ENCODE peak calls at places on chromosomes 11 and 22, in nine cellular contexts. One of them, this sample, is unnamed.

GRCh38 chr11:38988908-38989307 is 2390.9 kb upstream of the RAG2 start:
- DNase-seq in OCI-LY7: no peak
- DNase-seq in K562: no peak
- DNase-seq in heart right ventricle: no peak
- DNase-seq in dorsolateral prefrontal cortex: no peak
- DNase-seq in colonic mucosa: no peak
- DNase-seq in uterus: no peak
- DNase-seq in choroid plexus epithelial cell: no peak
- DNase-seq in HFF-Myc: no peak
- DNase-seq in this sample: no peak

GRCh38 chr11:45275823-45276222 is 10.3 kb downstream of the SYT13 start:
- DNase-seq in OCI-LY7: no peak
- DNase-seq in K562: no peak
- DNase-seq in heart right ventricle: no peak
- DNase-seq in dorsolateral prefrontal cortex: no peak
- DNase-seq in colonic mucosa: no peak
- DNase-seq in uterus: no peak
- DNase-seq in choroid plexus epithelial cell: no peak
- DNase-seq in HFF-Myc: no peak
- DNase-seq in this sample: no peak

GRCh38 chr22:49229483-49230193 is 598.0 kb downstream of the BRD1 start:
- DNase-seq in OCI-LY7: no peak
- DNase-seq in K562: no peak
- DNase-seq in heart right ventricle: no peak
- DNase-seq in dorsolateral prefrontal cortex: peak
- DNase-seq in colonic mucosa: no peak
- DNase-seq in uterus: no peak
- DNase-seq in choroid plexus epithelial cell: no peak
- DNase-seq in HFF-Myc: no peak
- DNase-seq in this sample: no peak

GRCh38 chr11:45846174-45846675 is 1.1 kb upstream of the CRY2 start:
- DNase-seq in OCI-LY7: no peak
- DNase-seq in K562: peak
- DNase-seq in heart right ventricle: no peak
- DNase-seq in dorsolateral prefrontal cortex: no peak
- DNase-seq in colonic mucosa: no peak
- DNase-seq in uterus: no peak
- DNase-seq in choroid plexus epithelial cell: no peak
- DNase-seq in HFF-Myc: no peak
- DNase-seq in this sample: no peak

GRCh38 chr11:112963368-112963955 is 2.2 kb downstream of the NCAM1 start:
- DNase-seq in OCI-LY7: no peak
- DNase-seq in K562: no peak
- DNase-seq in heart right ventricle: no peak
- DNase-seq in dorsolateral prefrontal cortex: peak
- DNase-seq in colonic mucosa: no peak
- DNase-seq in uterus: no peak
- DNase-seq in choroid plexus epithelial cell: no peak
- DNase-seq in HFF-Myc: no peak
- DNase-seq in this sample: no peak

GRCh38 chr22:46742576-46743221 is 4.6 kb upstream of the CERK start:
- DNase-seq in OCI-LY7: no peak
- DNase-seq in K562: no peak
- DNase-seq in heart right ventricle: no peak
- DNase-seq in dorsolateral prefrontal cortex: no peak
- DNase-seq in colonic mucosa: peak
- DNase-seq in uterus: no peak
- DNase-seq in choroid plexus epithelial cell: no peak
- DNase-seq in HFF-Myc: no peak
- DNase-seq in this sample: no peak

GRCh38 chr11:45852018-45852711 is 4.9 kb downstream of the CRY2 start:
- DNase-seq in OCI-LY7: no peak
- DNase-seq in K562: no peak
- DNase-seq in heart right ventricle: no peak
- DNase-seq in dorsolateral prefrontal cortex: no peak
- DNase-seq in colonic mucosa: no peak
- DNase-seq in uterus: no peak
- DNase-seq in choroid plexus epithelial cell: no peak
- DNase-seq in HFF-Myc: no peak
- DNase-seq in this sample: no peak

GRCh38 chr11:62885137-62885536 is 4.4 kb downstream of the SLC3A2 start:
- DNase-seq in OCI-LY7: no peak
- DNase-seq in K562: no peak
- DNase-seq in heart right ventricle: no peak
- DNase-seq in dorsolateral prefrontal cortex: no peak
- DNase-seq in colonic mucosa: no peak
- DNase-seq in uterus: no peak
- DNase-seq in choroid plexus epithelial cell: no peak
- DNase-seq in HFF-Myc: no peak
- DNase-seq in this sample: no peak

GRCh38 chr11:2777396-2777795 is 77.6 kb upstream of the KCNQ1OT1 start:
- DNase-seq in OCI-LY7: no peak
- DNase-seq in K562: no peak
- DNase-seq in heart right ventricle: no peak
- DNase-seq in dorsolateral prefrontal cortex: peak
- DNase-seq in colonic mucosa: peak
- DNase-seq in uterus: peak
- DNase-seq in choroid plexus epithelial cell: no peak
- DNase-seq in HFF-Myc: no peak
- DNase-seq in this sample: no peak

GRCh38 chr11:2776351-2777061 is 76.7 kb upstream of the KCNQ1OT1 start:
- DNase-seq in OCI-LY7: no peak
- DNase-seq in K562: no peak
- DNase-seq in heart right ventricle: no peak
- DNase-seq in dorsolateral prefrontal cortex: peak
- DNase-seq in colonic mucosa: peak
- DNase-seq in uterus: peak
- DNase-seq in choroid plexus epithelial cell: no peak
- DNase-seq in HFF-Myc: no peak
- DNase-seq in this sample: no peak

GRCh38 chr11:2779499-2779980 is 79.7 kb upstream of the KCNQ1OT1 start:
- DNase-seq in OCI-LY7: no peak
- DNase-seq in K562: peak
- DNase-seq in heart right ventricle: no peak
- DNase-seq in dorsolateral prefrontal cortex: no peak
- DNase-seq in colonic mucosa: no peak
- DNase-seq in uterus: no peak
- DNase-seq in choroid plexus epithelial cell: no peak
- DNase-seq in HFF-Myc: no peak
- DNase-seq in this sample: no peak

GRCh38 chr11:2778630-2779498 is 79.1 kb upstream of the KCNQ1OT1 start:
- DNase-seq in OCI-LY7: no peak
- DNase-seq in K562: peak
- DNase-seq in heart right ventricle: peak
- DNase-seq in dorsolateral prefrontal cortex: peak
- DNase-seq in colonic mucosa: peak
- DNase-seq in uterus: peak
- DNase-seq in choroid plexus epithelial cell: peak
- DNase-seq in HFF-Myc: no peak
- DNase-seq in this sample: peak

DNA sequence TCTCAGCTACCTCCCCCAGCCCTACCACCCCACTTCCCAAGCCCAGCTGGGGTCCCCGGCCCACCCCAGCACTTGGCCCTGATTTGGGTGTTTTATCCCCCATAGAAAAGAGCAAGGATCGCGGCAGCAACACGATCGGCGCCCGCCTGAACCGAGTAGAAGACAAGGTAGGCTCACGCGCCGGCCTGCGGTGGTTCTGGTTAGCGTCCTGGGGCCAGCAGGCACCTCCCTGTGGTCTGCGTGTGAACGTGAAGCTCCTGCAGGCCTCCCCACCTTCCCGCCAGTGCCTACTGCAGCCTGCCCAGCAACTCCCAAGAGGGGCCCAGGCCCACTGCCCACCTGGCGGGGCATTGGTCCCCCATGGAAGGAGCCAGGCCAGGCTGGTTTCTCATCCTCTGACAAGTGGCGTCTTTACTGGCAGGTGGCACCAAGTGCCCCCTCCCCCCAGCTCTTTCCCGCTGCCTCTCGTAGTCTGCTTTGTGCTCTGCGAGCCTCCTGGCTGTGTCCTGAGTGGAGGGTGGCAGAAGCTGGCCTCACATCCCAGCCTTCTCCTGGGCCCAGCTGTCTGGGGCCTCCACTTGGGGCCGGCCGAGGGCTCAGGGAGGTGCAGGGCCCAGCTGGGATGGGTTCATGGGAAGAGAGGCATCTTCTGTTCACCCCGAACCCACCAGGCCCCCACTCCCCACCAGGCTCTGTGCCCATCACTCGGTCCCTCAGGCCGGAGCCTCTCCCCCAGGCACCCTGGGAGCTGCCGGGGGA is 78.3 kb upstream of the KCNQ1OT1 start:
- DNase-seq in OCI-LY7: no peak
- DNase-seq in K562: peak
- DNase-seq in heart right ventricle: no peak
- DNase-seq in dorsolateral prefrontal cortex: peak
- DNase-seq in colonic mucosa: peak
- DNase-seq in uterus: peak
- DNase-seq in choroid plexus epithelial cell: no peak
- DNase-seq in HFF-Myc: no peak
- DNase-seq in this sample: no peak
- H3K4me3 ChIP-seq in OCI-LY7: no peak
- H3K4me3 ChIP-seq in K562: no peak
- H3K4me3 ChIP-seq in heart right ventricle: no peak
- H3K4me3 ChIP-seq in dorsolateral prefrontal cortex: peak
- H3K4me3 ChIP-seq in colonic mucosa: no peak
- H3K4me3 ChIP-seq in uterus: no peak
- H3K4me3 ChIP-seq in choroid plexus epithelial cell: no peak
- H3K4me3 ChIP-seq in HFF-Myc: no peak
- H3K4me3 ChIP-seq in this sample: no peak

GRCh38 chr11:83736689-83737088 is 450.5 kb upstream of the CCDC90B start:
- DNase-seq in OCI-LY7: no peak
- DNase-seq in K562: no peak
- DNase-seq in heart right ventricle: no peak
- DNase-seq in dorsolateral prefrontal cortex: no peak
- DNase-seq in colonic mucosa: no peak
- DNase-seq in uterus: no peak
- DNase-seq in choroid plexus epithelial cell: no peak
- DNase-seq in HFF-Myc: no peak
- DNase-seq in this sample: no peak
- TF ChIP-seq CTCF in OCI-LY7: no peak
- TF ChIP-seq CTCF in K562: no peak
- TF ChIP-seq CTCF in heart right ventricle: no peak
- TF ChIP-seq CTCF in dorsolateral prefrontal cortex: no peak
- TF ChIP-seq CTCF in colonic mucosa: no peak
- TF ChIP-seq CTCF in uterus: no peak
- TF ChIP-seq CTCF in choroid plexus epithelial cell: no peak
- TF ChIP-seq CTCF in HFF-Myc: no peak
- TF ChIP-seq CTCF in this sample: no peak

GRCh38 chr11:64036081-64037026 is 623 bp downstream of the FLRT1 start:
- DNase-seq in OCI-LY7: no peak
- DNase-seq in K562: peak
- DNase-seq in heart right ventricle: peak
- DNase-seq in dorsolateral prefrontal cortex: no peak
- DNase-seq in colonic mucosa: no peak
- DNase-seq in uterus: peak
- DNase-seq in choroid plexus epithelial cell: peak
- DNase-seq in HFF-Myc: no peak
- DNase-seq in this sample: no peak

GRCh38 chr11:64035081-64035524 is 628 bp upstream of the FLRT1 start:
- DNase-seq in OCI-LY7: no peak
- DNase-seq in K562: no peak
- DNase-seq in heart right ventricle: no peak
- DNase-seq in dorsolateral prefrontal cortex: no peak
- DNase-seq in colonic mucosa: no peak
- DNase-seq in uterus: no peak
- DNase-seq in choroid plexus epithelial cell: no peak
- DNase-seq in HFF-Myc: no peak
- DNase-seq in this sample: no peak

GRCh38 chr11:64037027-64037633 is 1.4 kb downstream of the FLRT1 start:
- DNase-seq in OCI-LY7: no peak
- DNase-seq in K562: no peak
- DNase-seq in heart right ventricle: no peak
- DNase-seq in dorsolateral prefrontal cortex: no peak
- DNase-seq in colonic mucosa: no peak
- DNase-seq in uterus: no peak
- DNase-seq in choroid plexus epithelial cell: no peak
- DNase-seq in HFF-Myc: no peak
- DNase-seq in this sample: no peak

GRCh38 chr11:64034411-64034811 is 1.3 kb upstream of the FLRT1 start:
- DNase-seq in OCI-LY7: no peak
- DNase-seq in K562: peak
- DNase-seq in heart right ventricle: no peak
- DNase-seq in dorsolateral prefrontal cortex: no peak
- DNase-seq in colonic mucosa: no peak
- DNase-seq in uterus: no peak
- DNase-seq in choroid plexus epithelial cell: no peak
- DNase-seq in HFF-Myc: no peak
- DNase-seq in this sample: no peak

GRCh38 chr11:64035581-64035980 is at the start of gene FLRT1:
- DNase-seq in OCI-LY7: no peak
- DNase-seq in K562: no peak
- DNase-seq in heart right ventricle: no peak
- DNase-seq in dorsolateral prefrontal cortex: no peak
- DNase-seq in colonic mucosa: no peak
- DNase-seq in uterus: no peak
- DNase-seq in choroid plexus epithelial cell: no peak
- DNase-seq in HFF-Myc: no peak
- DNase-seq in this sample: no peak
- H3K4me3 ChIP-seq in OCI-LY7: no peak
- H3K4me3 ChIP-seq in K562: no peak
- H3K4me3 ChIP-seq in heart right ventricle: peak
- H3K4me3 ChIP-seq in dorsolateral prefrontal cortex: peak
- H3K4me3 ChIP-seq in colonic mucosa: peak
- H3K4me3 ChIP-seq in uterus: peak
- H3K4me3 ChIP-seq in choroid plexus epithelial cell: peak
- H3K4me3 ChIP-seq in HFF-Myc: peak
- H3K4me3 ChIP-seq in this sample: no peak

DNA sequence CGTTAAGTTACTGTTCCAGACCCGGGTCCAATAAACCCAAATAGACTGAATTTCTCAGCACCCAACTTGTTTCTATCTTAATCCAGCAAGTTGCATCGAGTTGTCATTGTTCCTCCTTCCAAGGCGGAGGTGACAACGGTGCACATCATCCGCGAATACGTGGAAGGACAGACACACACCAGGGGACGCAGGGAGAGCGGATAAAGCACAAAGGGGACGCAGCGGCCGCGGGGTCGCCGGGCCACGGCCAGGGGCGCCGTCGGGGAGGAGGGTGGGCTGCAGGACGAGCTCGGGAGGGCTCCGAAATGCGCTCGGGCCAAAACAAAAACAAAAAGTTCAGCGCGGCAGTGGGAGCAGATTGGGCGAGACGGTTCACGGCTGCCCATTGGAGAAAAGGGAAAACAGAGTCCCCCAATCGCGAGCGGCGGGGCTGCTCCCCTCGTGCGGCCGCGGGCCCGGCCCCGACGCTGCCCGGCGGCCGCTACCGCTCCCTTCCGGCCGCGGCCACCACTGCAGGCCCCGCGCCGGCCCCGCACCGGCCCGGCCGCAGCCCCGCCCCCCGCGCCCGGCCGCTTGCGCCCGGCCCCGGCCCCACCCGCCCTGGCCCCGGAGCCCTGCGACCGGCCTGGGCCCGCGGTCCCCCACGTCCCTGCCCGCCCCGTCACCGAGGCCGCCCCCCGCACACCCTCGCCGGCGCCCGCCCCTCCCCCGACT is 518 bp downstream of the KMT5B start:
- DNase-seq in OCI-LY7: peak
- DNase-seq in K562: peak
- DNase-seq in heart right ventricle: peak
- DNase-seq in dorsolateral prefrontal cortex: peak
- DNase-seq in colonic mucosa: peak
- DNase-seq in uterus: peak
- DNase-seq in choroid plexus epithelial cell: peak
- DNase-seq in HFF-Myc: peak
- DNase-seq in this sample: peak
- TF ChIP-seq CTCF in OCI-LY7: peak
- TF ChIP-seq CTCF in K562: peak
- TF ChIP-seq CTCF in heart right ventricle: no peak
- TF ChIP-seq CTCF in dorsolateral prefrontal cortex: no peak
- TF ChIP-seq CTCF in colonic mucosa: no peak
- TF ChIP-seq CTCF in uterus: peak
- TF ChIP-seq CTCF in choroid plexus epithelial cell: peak
- TF ChIP-seq CTCF in HFF-Myc: no peak
- TF ChIP-seq CTCF in this sample: peak

GRCh38 chr11:59810189-59810910 is at the start of gene MRPL16:
- DNase-seq in OCI-LY7: peak
- DNase-seq in K562: peak
- DNase-seq in heart right ventricle: peak
- DNase-seq in dorsolateral prefrontal cortex: peak
- DNase-seq in colonic mucosa: peak
- DNase-seq in uterus: peak
- DNase-seq in choroid plexus epithelial cell: peak
- DNase-seq in HFF-Myc: peak
- DNase-seq in this sample: peak
- H3K4me3 ChIP-seq in OCI-LY7: peak
- H3K4me3 ChIP-seq in K562: peak
- H3K4me3 ChIP-seq in heart right ventricle: peak
- H3K4me3 ChIP-seq in dorsolateral prefrontal cortex: peak
- H3K4me3 ChIP-seq in colonic mucosa: peak
- H3K4me3 ChIP-seq in uterus: peak
- H3K4me3 ChIP-seq in choroid plexus epithelial cell: peak
- H3K4me3 ChIP-seq in HFF-Myc: peak
- H3K4me3 ChIP-seq in this sample: peak

This sample was measured in GM12865.